ENCODE peak calls at places on chromosome 12, in seven cellular contexts. One of them, this sample, is unnamed.

GRCh38 chr12:29552324-29552927 is 54.9 kb upstream of the OVCH1 start:
- DNase-seq in neuronal stem cell: peak
- DNase-seq in trophoblast cell: peak
- DNase-seq in H1: peak
- DNase-seq in mesenchymal stem cell: peak
- DNase-seq in mesendoderm: peak
- DNase-seq in H9: peak
- DNase-seq in this sample: peak

GRCh38 chr12:27237790-27238771 is 6.0 kb upstream of the STK38L start:
- DNase-seq in mesenchymal stem cell: peak
- DNase-seq in trophoblast cell: peak
- DNase-seq in H9: no peak
- DNase-seq in H1: no peak
- DNase-seq in neuronal stem cell: no peak
- DNase-seq in mesendoderm: peak
- DNase-seq in this sample: peak

GRCh38 chr12:127716181-127716580 is 550.8 kb upstream of the TMEM132C start:
- DNase-seq in H1: no peak
- DNase-seq in mesenchymal stem cell: no peak
- DNase-seq in mesendoderm: no peak
- DNase-seq in H9: no peak
- DNase-seq in trophoblast cell: no peak
- DNase-seq in neuronal stem cell: no peak
- DNase-seq in this sample: no peak

GRCh38 chr12:15796493-15797141 is 7.4 kb upstream of the EPS8 start:
- DNase-seq in neuronal stem cell: no peak
- DNase-seq in mesendoderm: no peak
- DNase-seq in H1: no peak
- DNase-seq in H9: no peak
- DNase-seq in mesenchymal stem cell: peak
- DNase-seq in trophoblast cell: no peak
- DNase-seq in this sample: peak

GRCh38 chr12:124458992-124459851 is 108.2 kb downstream of the NCOR2 start:
- DNase-seq in trophoblast cell: no peak
- DNase-seq in mesendoderm: no peak
- DNase-seq in H1: no peak
- DNase-seq in H9: no peak
- DNase-seq in mesenchymal stem cell: no peak
- DNase-seq in neuronal stem cell: no peak
- DNase-seq in this sample: no peak

GRCh38 chr12:107251288-107251687 is 157.9 kb upstream of the CRY1 start:
- DNase-seq in trophoblast cell: no peak
- DNase-seq in mesendoderm: no peak
- DNase-seq in mesenchymal stem cell: no peak
- DNase-seq in neuronal stem cell: no peak
- DNase-seq in H1: no peak
- DNase-seq in H9: no peak
- DNase-seq in this sample: no peak

GRCh38 chr12:30994274-30994673 is 67.7 kb downstream of the TSPAN11 start:
- DNase-seq in neuronal stem cell: no peak
- DNase-seq in H1: no peak
- DNase-seq in mesendoderm: no peak
- DNase-seq in mesenchymal stem cell: no peak
- DNase-seq in H9: no peak
- DNase-seq in trophoblast cell: no peak
- DNase-seq in this sample: no peak

GRCh38 chr12:52055781-52056711 is 4.8 kb downstream of the NR4A1 start:
- DNase-seq in trophoblast cell: no peak
- DNase-seq in neuronal stem cell: no peak
- DNase-seq in mesenchymal stem cell: peak
- DNase-seq in H9: no peak
- DNase-seq in mesendoderm: no peak
- DNase-seq in H1: no peak
- DNase-seq in this sample: peak

GRCh38 chr12:129084875-129085826 is 231.9 kb downstream of the GLT1D1 start:
- DNase-seq in H1: no peak
- DNase-seq in H9: no peak
- DNase-seq in mesendoderm: no peak
- DNase-seq in trophoblast cell: no peak
- DNase-seq in neuronal stem cell: no peak
- DNase-seq in mesenchymal stem cell: no peak
- DNase-seq in this sample: no peak

GRCh38 chr12:124763594-124763979 is 100.1 kb downstream of the SCARB1 start:
- DNase-seq in H9: no peak
- DNase-seq in neuronal stem cell: no peak
- DNase-seq in trophoblast cell: no peak
- DNase-seq in H1: no peak
- DNase-seq in mesenchymal stem cell: no peak
- DNase-seq in mesendoderm: no peak
- DNase-seq in this sample: no peak

GRCh38 chr12:25949343-25949742 is 9.1 kb upstream of the RASSF8 start:
- DNase-seq in H9: no peak
- DNase-seq in neuronal stem cell: no peak
- DNase-seq in mesendoderm: no peak
- DNase-seq in H1: no peak
- DNase-seq in mesenchymal stem cell: no peak
- DNase-seq in trophoblast cell: no peak
- DNase-seq in this sample: no peak

GRCh38 chr12:26339976-26340375 is 144.6 kb downstream of the SSPN start:
- DNase-seq in H9: no peak
- DNase-seq in mesenchymal stem cell: no peak
- DNase-seq in mesendoderm: no peak
- DNase-seq in H1: no peak
- DNase-seq in trophoblast cell: no peak
- DNase-seq in neuronal stem cell: no peak
- DNase-seq in this sample: no peak

GRCh38 chr12:6540181-6540877 is 6.0 kb downstream of the GAPDH start:
- DNase-seq in neuronal stem cell: no peak
- DNase-seq in H1: no peak
- DNase-seq in mesendoderm: peak
- DNase-seq in mesenchymal stem cell: peak
- DNase-seq in H9: peak
- DNase-seq in trophoblast cell: peak
- DNase-seq in this sample: peak

GRCh38 chr12:121186826-121187225 is 23.1 kb upstream of the P2RX4 start:
- DNase-seq in trophoblast cell: no peak
- DNase-seq in H9: no peak
- DNase-seq in mesenchymal stem cell: no peak
- DNase-seq in H1: no peak
- DNase-seq in neuronal stem cell: no peak
- DNase-seq in mesendoderm: no peak
- DNase-seq in this sample: no peak

GRCh38 chr12:65602579-65603295 is 221.5 kb upstream of the HMGA2 start:
- DNase-seq in trophoblast cell: peak
- DNase-seq in mesenchymal stem cell: peak
- DNase-seq in neuronal stem cell: peak
- DNase-seq in H1: peak
- DNase-seq in mesendoderm: peak
- DNase-seq in H9: peak
- DNase-seq in this sample: peak

GRCh38 chr12:83097656-83098055 is 410.9 kb downstream of the TMTC2 start:
- DNase-seq in neuronal stem cell: no peak
- DNase-seq in H9: no peak
- DNase-seq in trophoblast cell: no peak
- DNase-seq in mesenchymal stem cell: no peak
- DNase-seq in mesendoderm: no peak
- DNase-seq in H1: no peak
- DNase-seq in this sample: no peak

GRCh38 chr12:52151859-52152783 is 39.7 kb downstream of the KRT80 start:
- DNase-seq in mesendoderm: peak
- DNase-seq in H9: peak
- DNase-seq in neuronal stem cell: peak
- DNase-seq in H1: no peak
- DNase-seq in trophoblast cell: peak
- DNase-seq in mesenchymal stem cell: peak
- DNase-seq in this sample: peak

GRCh38 chr12:18141583-18141982 is 51.6 kb upstream of the RERGL start:
- DNase-seq in mesenchymal stem cell: no peak
- DNase-seq in mesendoderm: no peak
- DNase-seq in trophoblast cell: no peak
- DNase-seq in H1: no peak
- DNase-seq in H9: no peak
- DNase-seq in neuronal stem cell: no peak
- DNase-seq in this sample: no peak

GRCh38 chr12:6326316-6326959 is 15.4 kb downstream of the TNFRSF1A start:
- DNase-seq in H9: peak
- DNase-seq in neuronal stem cell: no peak
- DNase-seq in mesenchymal stem cell: peak
- DNase-seq in mesendoderm: peak
- DNase-seq in H1: no peak
- DNase-seq in trophoblast cell: peak
- DNase-seq in this sample: peak

GRCh38 chr12:25959069-25959961 is 833 bp downstream of the RASSF8 start:
- DNase-seq in mesendoderm: peak
- DNase-seq in trophoblast cell: peak
- DNase-seq in H1: no peak
- DNase-seq in H9: peak
- DNase-seq in mesenchymal stem cell: peak
- DNase-seq in neuronal stem cell: no peak
- DNase-seq in this sample: peak

GRCh38 chr12:80778005-80778541 is 61.4 kb downstream of the MYF5 start:
- DNase-seq in mesenchymal stem cell: peak
- DNase-seq in trophoblast cell: no peak
- DNase-seq in neuronal stem cell: no peak
- DNase-seq in mesendoderm: no peak
- DNase-seq in H9: no peak
- DNase-seq in H1: no peak
- DNase-seq in this sample: peak

GRCh38 chr12:43816168-43816567 is 10.1 kb upstream of the TWF1 start:
- DNase-seq in H9: no peak
- DNase-seq in mesenchymal stem cell: no peak
- DNase-seq in mesendoderm: no peak
- DNase-seq in trophoblast cell: no peak
- DNase-seq in H1: no peak
- DNase-seq in neuronal stem cell: no peak
- DNase-seq in this sample: peak

GRCh38 chr12:22257100-22257499 is 77.4 kb downstream of the ST8SIA1 start:
- DNase-seq in H9: no peak
- DNase-seq in H1: no peak
- DNase-seq in mesendoderm: no peak
- DNase-seq in trophoblast cell: no peak
- DNase-seq in mesenchymal stem cell: no peak
- DNase-seq in neuronal stem cell: no peak
- DNase-seq in this sample: no peak

GRCh38 chr12:72207756-72208155 is 64.4 kb upstream of the TRHDE start:
- DNase-seq in mesenchymal stem cell: no peak
- DNase-seq in H9: no peak
- DNase-seq in trophoblast cell: no peak
- DNase-seq in H1: no peak
- DNase-seq in neuronal stem cell: no peak
- DNase-seq in mesendoderm: no peak
- DNase-seq in this sample: no peak

GRCh38 chr12:76878045-76878898 is 547 bp downstream of the CSRP2 start:
- DNase-seq in trophoblast cell: peak
- DNase-seq in H9: peak
- DNase-seq in mesendoderm: peak
- DNase-seq in H1: no peak
- DNase-seq in neuronal stem cell: peak
- DNase-seq in mesenchymal stem cell: peak
- DNase-seq in this sample: no peak

GRCh38 chr12:42910656-42911055 is 321.1 kb upstream of the PRICKLE1 start:
- DNase-seq in H9: no peak
- DNase-seq in mesendoderm: no peak
- DNase-seq in H1: no peak
- DNase-seq in trophoblast cell: peak
- DNase-seq in neuronal stem cell: no peak
- DNase-seq in mesenchymal stem cell: no peak
- DNase-seq in this sample: no peak

DNA sequence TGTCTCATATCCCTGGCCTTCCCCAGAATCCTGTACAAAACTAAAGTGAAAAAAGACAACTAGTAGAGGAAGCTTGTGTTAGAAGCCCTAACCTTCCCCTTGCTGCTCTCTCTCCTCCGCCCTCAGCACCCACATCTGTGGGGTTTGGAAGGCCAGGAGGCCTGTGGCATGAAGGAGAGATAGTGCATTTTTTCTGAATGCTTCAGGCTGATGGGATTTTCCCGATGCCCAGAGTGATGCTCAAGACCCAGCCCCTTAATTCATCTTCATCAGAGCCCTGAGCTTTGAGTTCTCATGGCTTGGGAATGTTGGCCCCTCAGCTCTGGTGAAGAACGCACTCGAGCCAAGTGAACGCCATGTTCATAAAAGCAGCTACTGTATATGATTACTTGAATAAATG is 5.9 kb downstream of the FGF6 start:
- DNase-seq in trophoblast cell: peak
- DNase-seq in H1: no peak
- DNase-seq in mesendoderm: no peak
- DNase-seq in mesenchymal stem cell: no peak
- DNase-seq in neuronal stem cell: no peak
- DNase-seq in H9: no peak
- DNase-seq in this sample: no peak
- H2AK5ac ChIP-seq in trophoblast cell: no peak
- H2AK5ac ChIP-seq in H1: no peak
- H2AK5ac ChIP-seq in mesendoderm: peak
- H2AK5ac ChIP-seq in mesenchymal stem cell: no peak
- H2AK5ac ChIP-seq in neuronal stem cell: no peak
- H2AK5ac ChIP-seq in H9: no peak
- H2AK5ac ChIP-seq in this sample: no peak

GRCh38 chr12:118344829-118345228 is 27.9 kb downstream of the TAOK3 start:
- DNase-seq in H9: no peak
- DNase-seq in mesendoderm: peak
- DNase-seq in mesenchymal stem cell: no peak
- DNase-seq in neuronal stem cell: no peak
- DNase-seq in H1: no peak
- DNase-seq in trophoblast cell: no peak
- DNase-seq in this sample: no peak
- H3K9ac ChIP-seq in H9: no peak
- H3K9ac ChIP-seq in mesendoderm: no peak
- H3K9ac ChIP-seq in mesenchymal stem cell: no peak
- H3K9ac ChIP-seq in neuronal stem cell: no peak
- H3K9ac ChIP-seq in H1: no peak
- H3K9ac ChIP-seq in trophoblast cell: no peak
- H3K9ac ChIP-seq in this sample: no peak

GRCh38 chr12:116582610-116583009 is 23.4 kb downstream of the MAP1LC3B2 start:
- DNase-seq in H9: no peak
- DNase-seq in H1: no peak
- DNase-seq in mesenchymal stem cell: no peak
- DNase-seq in trophoblast cell: no peak
- DNase-seq in neuronal stem cell: no peak
- DNase-seq in mesendoderm: no peak
- DNase-seq in this sample: peak
- H3K27ac ChIP-seq in H9: no peak
- H3K27ac ChIP-seq in H1: no peak
- H3K27ac ChIP-seq in mesenchymal stem cell: no peak
- H3K27ac ChIP-seq in trophoblast cell: no peak
- H3K27ac ChIP-seq in neuronal stem cell: peak
- H3K27ac ChIP-seq in mesendoderm: no peak
- H3K27ac ChIP-seq in this sample: no peak

GRCh38 chr12:684416-684815 is 21.2 kb upstream of the NINJ2 start:
- DNase-seq in neuronal stem cell: no peak
- DNase-seq in H9: no peak
- DNase-seq in H1: no peak
- DNase-seq in mesenchymal stem cell: no peak
- DNase-seq in mesendoderm: no peak
- DNase-seq in trophoblast cell: no peak
- DNase-seq in this sample: no peak

GRCh38 chr12:690466-690865 is 27.2 kb upstream of the NINJ2 start:
- DNase-seq in mesenchymal stem cell: no peak
- DNase-seq in neuronal stem cell: no peak
- DNase-seq in H1: no peak
- DNase-seq in mesendoderm: peak
- DNase-seq in H9: no peak
- DNase-seq in trophoblast cell: no peak
- DNase-seq in this sample: no peak

GRCh38 chr12:681857-682256 is 18.6 kb upstream of the NINJ2 start:
- DNase-seq in mesendoderm: no peak
- DNase-seq in neuronal stem cell: no peak
- DNase-seq in H9: no peak
- DNase-seq in mesenchymal stem cell: no peak
- DNase-seq in trophoblast cell: no peak
- DNase-seq in H1: no peak
- DNase-seq in this sample: no peak

GRCh38 chr12:685388-685787 is 22.1 kb upstream of the NINJ2 start:
- DNase-seq in H9: no peak
- DNase-seq in neuronal stem cell: no peak
- DNase-seq in trophoblast cell: no peak
- DNase-seq in mesendoderm: peak
- DNase-seq in mesenchymal stem cell: peak
- DNase-seq in H1: no peak
- DNase-seq in this sample: peak
- H2AK5ac ChIP-seq in H9: no peak
- H2AK5ac ChIP-seq in neuronal stem cell: no peak
- H2AK5ac ChIP-seq in trophoblast cell: no peak
- H2AK5ac ChIP-seq in mesendoderm: no peak
- H2AK5ac ChIP-seq in mesenchymal stem cell: no peak
- H2AK5ac ChIP-seq in H1: no peak
- H2AK5ac ChIP-seq in this sample: no peak

This sample was measured in IMR-90.